ENCODE peak calls at places on chromosomes 6 and 20, in five cellular contexts. One of them, this sample, is unnamed.

GRCh38 chr6:136051140-136051775 is 198.9 kb downstream of the MTFR2 start:
- DNase-seq in HepG2: no peak
- DNase-seq in suprapubic skin: no peak
- DNase-seq in heart left ventricle: no peak
- DNase-seq in IMR-90: peak; percentile 92
- DNase-seq in this sample: no peak

GRCh38 chr20:1267809-1268374 is 1.8 kb downstream of the SNPH start:
- DNase-seq in HepG2: no peak
- DNase-seq in suprapubic skin: no peak
- DNase-seq in heart left ventricle: no peak
- DNase-seq in IMR-90: no peak
- DNase-seq in this sample: no peak

GRCh38 chr6:165605901-165606739 is 56.9 kb downstream of the PDE10A start:
- DNase-seq in HepG2: no peak
- DNase-seq in suprapubic skin: no peak
- DNase-seq in heart left ventricle: no peak
- DNase-seq in IMR-90: no peak
- DNase-seq in this sample: no peak

GRCh38 chr6:136846046-136846445 is 23.7 kb downstream of the PEX7 start:
- DNase-seq in HepG2: peak; percentile 57
- DNase-seq in suprapubic skin: no peak
- DNase-seq in heart left ventricle: no peak
- DNase-seq in IMR-90: peak; percentile 80
- DNase-seq in this sample: no peak

GRCh38 chr6:797479-798077 is 104.6 kb upstream of the EXOC2 start:
- DNase-seq in HepG2: peak; percentile 45
- DNase-seq in suprapubic skin: no peak
- DNase-seq in heart left ventricle: no peak
- DNase-seq in IMR-90: peak; percentile 67
- DNase-seq in this sample: peak; percentile 35

GRCh38 chr20:49914310-49915117 is 815 bp downstream of the SPATA2 start:
- DNase-seq in HepG2: no peak
- DNase-seq in suprapubic skin: no peak
- DNase-seq in heart left ventricle: no peak
- DNase-seq in IMR-90: no peak
- DNase-seq in this sample: no peak

GRCh38 chr6:29705389-29706231 is 17.6 kb upstream of the HLA-F start:
- DNase-seq in HepG2: peak; percentile 62
- DNase-seq in suprapubic skin: no peak
- DNase-seq in heart left ventricle: no peak
- DNase-seq in IMR-90: peak; percentile 53
- DNase-seq in this sample: no peak

GRCh38 chr6:53603381-53604121 is 58.6 kb upstream of the GCLC start:
- DNase-seq in HepG2: no peak
- DNase-seq in suprapubic skin: no peak
- DNase-seq in heart left ventricle: no peak
- DNase-seq in IMR-90: peak; percentile 47
- DNase-seq in this sample: no peak

GRCh38 chr20:11901127-11901526 is 16.6 kb upstream of the BTBD3 start:
- DNase-seq in HepG2: peak; percentile 56
- DNase-seq in suprapubic skin: no peak
- DNase-seq in heart left ventricle: no peak
- DNase-seq in IMR-90: peak; percentile 90
- DNase-seq in this sample: no peak

GRCh38 chr20:46563170-46563847 is 12.9 kb upstream of the OCSTAMP start:
- DNase-seq in HepG2: no peak
- DNase-seq in suprapubic skin: no peak
- DNase-seq in heart left ventricle: no peak
- DNase-seq in IMR-90: no peak
- DNase-seq in this sample: no peak

GRCh38 chr20:4782373-4782772 is 60.7 kb downstream of the PRND start:
- DNase-seq in HepG2: no peak
- DNase-seq in suprapubic skin: no peak
- DNase-seq in heart left ventricle: no peak
- DNase-seq in IMR-90: no peak
- DNase-seq in this sample: no peak

GRCh38 chr6:19837511-19838441 is 606 bp downstream of the ID4 start:
- DNase-seq in HepG2: peak; percentile 21
- DNase-seq in suprapubic skin: no peak
- DNase-seq in heart left ventricle: peak; percentile 69
- DNase-seq in IMR-90: peak; percentile 38
- DNase-seq in this sample: peak; percentile 52

GRCh38 chr20:44109951-44110361 is 77.0 kb downstream of the JPH2 start:
- DNase-seq in HepG2: no peak
- DNase-seq in suprapubic skin: no peak
- DNase-seq in heart left ventricle: no peak
- DNase-seq in IMR-90: no peak
- DNase-seq in this sample: no peak

GRCh38 chr6:16392010-16392409 is 153.6 kb downstream of the GMPR start:
- DNase-seq in HepG2: no peak
- DNase-seq in suprapubic skin: no peak
- DNase-seq in heart left ventricle: no peak
- DNase-seq in IMR-90: no peak
- DNase-seq in this sample: no peak

GRCh38 chr6:169803816-169804340 is 52.5 kb downstream of the ERMARD start:
- DNase-seq in HepG2: no peak
- DNase-seq in suprapubic skin: no peak
- DNase-seq in heart left ventricle: no peak
- DNase-seq in IMR-90: no peak
- DNase-seq in this sample: no peak

GRCh38 chr6:117538615-117539014 is 56.1 kb downstream of the DCBLD1 start:
- DNase-seq in HepG2: no peak
- DNase-seq in suprapubic skin: no peak
- DNase-seq in heart left ventricle: no peak
- DNase-seq in IMR-90: no peak
- DNase-seq in this sample: no peak

GRCh38 chr20:25076201-25076600 is 5.7 kb downstream of the VSX1 start:
- DNase-seq in HepG2: no peak
- DNase-seq in suprapubic skin: no peak
- DNase-seq in heart left ventricle: no peak
- DNase-seq in IMR-90: no peak
- DNase-seq in this sample: no peak

GRCh38 chr20:13342469-13343242 is 121.6 kb downstream of the ISM1 start:
- DNase-seq in HepG2: no peak
- DNase-seq in suprapubic skin: peak; percentile 89
- DNase-seq in heart left ventricle: no peak
- DNase-seq in IMR-90: no peak
- DNase-seq in this sample: peak; percentile 87

GRCh38 chr20:3980260-3981131 is 34.9 kb downstream of the RNF24 start:
- DNase-seq in HepG2: peak; percentile 80
- DNase-seq in suprapubic skin: no peak
- DNase-seq in heart left ventricle: no peak
- DNase-seq in IMR-90: peak; percentile 73
- DNase-seq in this sample: no peak

GRCh38 chr6:36961441-36962430 is 7.2 kb downstream of the PI16 start:
- DNase-seq in HepG2: no peak
- DNase-seq in suprapubic skin: no peak
- DNase-seq in heart left ventricle: no peak
- DNase-seq in IMR-90: no peak
- DNase-seq in this sample: no peak

GRCh38 chr6:109008537-109008950 is 86.1 kb downstream of the SESN1 start:
- DNase-seq in HepG2: no peak
- DNase-seq in suprapubic skin: no peak
- DNase-seq in heart left ventricle: no peak
- DNase-seq in IMR-90: peak; percentile 55
- DNase-seq in this sample: no peak

GRCh38 chr6:56490994-56491393 is 151.7 kb downstream of the DST start:
- DNase-seq in HepG2: no peak
- DNase-seq in suprapubic skin: no peak
- DNase-seq in heart left ventricle: no peak
- DNase-seq in IMR-90: peak; percentile 44
- DNase-seq in this sample: no peak

GRCh38 chr20:19767070-19767469 is 9.0 kb downstream of the RIN2 start:
- DNase-seq in HepG2: no peak
- DNase-seq in suprapubic skin: no peak
- DNase-seq in heart left ventricle: no peak
- DNase-seq in IMR-90: no peak
- DNase-seq in this sample: no peak

GRCh38 chr6:170305772-170306323 is 710 bp upstream of the FAM120B start:
- DNase-seq in HepG2: no peak
- DNase-seq in suprapubic skin: no peak
- DNase-seq in heart left ventricle: no peak
- DNase-seq in IMR-90: no peak
- DNase-seq in this sample: no peak

GRCh38 chr20:54112221-54112884 is 42.0 kb upstream of the BCAS1 start:
- DNase-seq in HepG2: no peak
- DNase-seq in suprapubic skin: no peak
- DNase-seq in heart left ventricle: no peak
- DNase-seq in IMR-90: no peak
- DNase-seq in this sample: peak; percentile 60

GRCh38 chr6:56709650-56710049 is 67.0 kb upstream of the DST start:
- DNase-seq in HepG2: no peak
- DNase-seq in suprapubic skin: no peak
- DNase-seq in heart left ventricle: no peak
- DNase-seq in IMR-90: no peak
- DNase-seq in this sample: no peak

GRCh38 chr20:1396702-1397101 is 3.8 kb upstream of the FKBP1A start:
- DNase-seq in HepG2: no peak
- DNase-seq in suprapubic skin: no peak
- DNase-seq in heart left ventricle: no peak
- DNase-seq in IMR-90: no peak
- DNase-seq in this sample: no peak

GRCh38 chr20:62702886-62703852 is 5.5 kb upstream of the NTSR1 start:
- DNase-seq in HepG2: peak; percentile 48
- DNase-seq in suprapubic skin: no peak
- DNase-seq in heart left ventricle: peak; percentile 44
- DNase-seq in IMR-90: peak; percentile 94
- DNase-seq in this sample: no peak
- TF ChIP-seq CTCF in HepG2: no peak
- TF ChIP-seq CTCF in suprapubic skin: peak; percentile 8
- TF ChIP-seq CTCF in heart left ventricle: no peak
- TF ChIP-seq CTCF in IMR-90: peak; percentile 64
- TF ChIP-seq CTCF in this sample: no peak

DNA sequence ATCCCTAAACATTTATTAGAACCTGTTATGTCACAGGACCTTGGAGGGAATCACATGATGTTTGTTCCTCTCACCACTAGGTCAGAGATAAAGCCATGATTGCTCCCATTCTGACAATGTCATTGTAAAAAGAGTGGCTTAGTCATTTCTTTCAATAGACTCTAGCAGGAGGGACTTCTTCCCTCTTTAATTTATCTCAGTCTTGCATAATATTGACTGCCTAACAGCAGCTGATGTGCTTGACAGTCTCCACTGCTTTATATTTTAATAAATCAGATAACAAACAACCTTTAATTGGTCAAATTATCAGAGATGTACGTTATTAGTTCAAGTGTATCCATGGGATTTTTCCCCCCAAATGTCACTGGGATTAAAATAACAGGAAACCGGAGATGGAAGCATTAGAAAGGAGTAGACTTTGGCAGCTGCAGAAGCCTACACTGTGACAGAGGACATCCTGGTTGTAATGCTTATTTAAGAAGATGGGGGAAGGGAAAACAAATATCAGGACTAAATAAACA is 39.6 kb downstream of the LAMA4 start:
- DNase-seq in HepG2: peak; percentile 58
- DNase-seq in suprapubic skin: no peak
- DNase-seq in heart left ventricle: no peak
- DNase-seq in IMR-90: peak; percentile 3
- DNase-seq in this sample: no peak
- TF ChIP-seq POLR2A in HepG2: no peak
- TF ChIP-seq POLR2A in suprapubic skin: no peak
- TF ChIP-seq POLR2A in heart left ventricle: no peak
- TF ChIP-seq POLR2A in IMR-90: no peak
- TF ChIP-seq POLR2A in this sample: no peak

GRCh38 chr6:50124572-50124971 is 74.8 kb upstream of the DEFB112 start:
- DNase-seq in HepG2: no peak
- DNase-seq in suprapubic skin: no peak
- DNase-seq in heart left ventricle: no peak
- DNase-seq in IMR-90: no peak
- DNase-seq in this sample: no peak

GRCh38 chr6:50120300-50120699 is 70.6 kb upstream of the DEFB112 start:
- DNase-seq in HepG2: no peak
- DNase-seq in suprapubic skin: no peak
- DNase-seq in heart left ventricle: no peak
- DNase-seq in IMR-90: no peak
- DNase-seq in this sample: no peak

GRCh38 chr6:50128420-50129005 is 78.8 kb upstream of the DEFB112 start:
- DNase-seq in HepG2: peak; percentile 5
- DNase-seq in suprapubic skin: no peak
- DNase-seq in heart left ventricle: no peak
- DNase-seq in IMR-90: peak; percentile 24
- DNase-seq in this sample: no peak

DNA sequence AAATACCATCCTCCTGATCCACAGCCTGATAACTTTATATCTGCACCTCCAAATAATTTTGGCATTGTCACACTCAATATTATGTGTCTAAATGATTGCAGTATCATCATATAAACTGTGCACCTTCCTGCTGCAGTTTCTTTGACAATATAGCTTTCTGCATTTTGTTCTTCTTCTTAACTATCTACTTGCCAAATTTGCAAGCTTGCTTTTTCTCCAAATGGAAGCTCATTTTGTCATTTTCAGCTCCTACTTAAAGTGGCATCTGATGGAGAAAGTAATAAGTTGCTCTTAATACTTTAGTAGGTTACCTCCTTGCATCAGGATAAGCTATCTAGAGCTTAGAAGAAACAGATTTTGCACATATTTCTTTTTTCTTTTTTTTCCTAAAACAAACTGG is 74.0 kb upstream of the DEFB112 start:
- DNase-seq in HepG2: no peak
- DNase-seq in suprapubic skin: no peak
- DNase-seq in heart left ventricle: no peak
- DNase-seq in IMR-90: no peak
- DNase-seq in this sample: no peak
- TF ChIP-seq CTCF in HepG2: no peak
- TF ChIP-seq CTCF in suprapubic skin: no peak
- TF ChIP-seq CTCF in heart left ventricle: no peak
- TF ChIP-seq CTCF in IMR-90: no peak
- TF ChIP-seq CTCF in this sample: no peak

DNA sequence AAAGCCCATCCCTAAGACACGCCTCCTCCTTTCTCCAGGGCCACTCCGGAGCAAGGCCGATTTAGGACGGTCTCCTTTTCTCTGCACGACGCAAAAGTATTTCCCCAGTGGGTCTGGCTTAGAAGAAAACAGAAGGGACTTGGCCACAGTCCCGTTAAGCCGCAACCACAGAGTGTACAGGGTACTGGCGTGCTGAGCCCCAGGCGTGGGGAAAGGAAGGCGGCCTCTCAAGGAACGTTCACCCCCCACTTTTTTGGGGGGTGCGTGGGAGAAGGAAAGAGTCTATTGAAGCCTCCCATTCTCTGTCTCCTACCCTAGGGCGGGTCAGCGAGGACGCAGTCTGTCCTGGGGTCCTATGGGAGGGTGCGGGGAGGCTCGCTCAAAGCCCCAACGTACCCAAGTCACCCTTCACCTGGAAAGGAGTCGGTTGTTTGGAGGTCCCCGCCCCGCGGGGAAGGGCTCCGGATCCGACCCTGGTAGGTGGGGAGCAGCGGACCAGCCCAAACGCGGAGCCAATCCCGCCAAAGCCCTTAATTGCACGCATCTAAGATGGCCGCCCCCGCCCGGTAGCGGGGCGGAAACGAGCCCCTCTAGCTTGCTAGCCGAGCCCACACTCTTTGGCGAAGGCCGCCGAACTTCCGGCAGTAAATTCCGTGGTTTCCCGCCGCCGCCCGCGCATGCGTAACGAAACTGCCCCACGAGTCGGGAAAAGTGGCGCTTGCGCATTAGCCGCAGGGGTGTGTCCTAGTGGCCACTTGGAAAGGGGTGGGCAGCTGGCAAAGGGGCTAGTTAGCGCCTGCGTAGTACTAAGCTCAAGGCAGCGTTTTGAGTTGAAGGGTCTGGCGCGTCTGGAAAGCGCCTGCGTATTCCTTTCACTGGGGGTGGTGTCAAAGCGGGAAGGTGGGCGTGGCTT is at the start of gene OARD1:
- DNase-seq in HepG2: peak; percentile 99
- DNase-seq in suprapubic skin: peak; percentile 100
- DNase-seq in heart left ventricle: peak; percentile 100
- DNase-seq in IMR-90: no peak
- DNase-seq in this sample: peak; percentile 99
- TF ChIP-seq POLR2A in HepG2: peak; percentile 78
- TF ChIP-seq POLR2A in suprapubic skin: no peak
- TF ChIP-seq POLR2A in heart left ventricle: peak; percentile 58
- TF ChIP-seq POLR2A in IMR-90: peak; percentile 68
- TF ChIP-seq POLR2A in this sample: peak; percentile 45

This sample was measured in breast epithelium.